ENCODE peak calls at places on chromosome 13, in four cellular contexts. P is tibial artery; H is CD4-positive, alpha-beta memory T cell; W is fibroblast of lung. S is an unnamed sample. For H3K36me3 and H3K4me1, the result is how much of the 10 kb centered on the place peaks cover.

GRCh38 chr13:48892311-48892710 is 83.4 kb upstream of the FNDC3A start:
- DNase-seq in P (no peak), H (no peak), W (peak), S (no peak)

GRCh38 chr13:20127563-20128458 is 33.0 kb downstream of the GJA3 start:
- DNase-seq in P (no peak), H (peak), W (peak), S (no peak)

GRCh38 chr13:30376426-30377311 is 45.6 kb upstream of the UBE2L5 start:
- DNase-seq in P (no peak), H (peak), W (no peak), S (peak)

GRCh38 chr13:44576396-44577235 is 486 bp upstream of the TSC22D1 start:
- DNase-seq in P (no peak), H (peak), W (no peak), S (peak)

GRCh38 chr13:89307278-89307677 is 1636.1 kb downstream of the SLITRK5 start:
- DNase-seq in P (no peak), H (no peak), W (no peak), S (no peak)

GRCh38 chr13:49098198-49098597 is 121.9 kb upstream of the MLNR start:
- DNase-seq in P (no peak), H (peak), W (peak), S (no peak)

GRCh38 chr13:24252136-24252535 is 57.2 kb upstream of the C1QTNF9 start:
- DNase-seq in P (no peak), H (no peak), W (no peak), S (no peak)

GRCh38 chr13:47463726-47464125 is 537.3 kb downstream of the SUCLA2 start:
- DNase-seq in P (no peak), H (no peak), W (peak), S (no peak)

GRCh38 chr13:79935121-79935520 is 405.8 kb downstream of the SPRY2 start:
- DNase-seq in P (no peak), H (no peak), W (no peak), S (no peak)

GRCh38 chr13:101845501-101846012 is 393.1 kb downstream of the ITGBL1 start:
- DNase-seq in P (no peak), H (no peak), W (peak), S (no peak)

GRCh38 chr13:33367931-33368330 is 82.4 kb upstream of the STARD13 start:
- DNase-seq in P (no peak), H (no peak), W (no peak), S (no peak)

GRCh38 chr13:83453723-83454122 is 428.6 kb downstream of the SLITRK1 start:
- DNase-seq in P (no peak), H (no peak), W (no peak), S (no peak)

GRCh38 chr13:20696073-20696472 is 7.4 kb upstream of the IL17D start:
- DNase-seq in P (no peak), H (no peak), W (no peak), S (no peak)

GRCh38 chr13:107713314-107713713 is 502.0 kb downstream of the LIG4 start:
- DNase-seq in P (no peak), H (no peak), W (peak), S (no peak)

DNA sequence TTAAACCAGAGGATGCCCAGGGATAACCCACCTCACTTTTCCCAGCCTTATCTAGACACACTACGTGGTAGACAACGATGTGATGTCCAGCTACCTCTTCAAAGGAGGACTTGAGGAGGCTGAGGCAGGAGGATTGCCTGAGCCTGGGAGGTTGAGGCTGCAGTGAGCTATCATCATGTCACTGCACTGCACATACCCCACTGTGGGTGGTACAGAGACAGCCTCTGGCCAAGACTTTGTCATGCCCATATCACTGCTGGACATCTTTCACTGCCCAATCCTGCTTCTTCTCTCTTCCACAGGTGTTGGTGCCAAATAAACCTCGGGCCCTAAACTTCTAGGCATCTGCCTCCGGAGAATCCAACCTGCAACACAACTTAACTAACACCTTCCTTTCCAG is 85.8 kb downstream of the FAM216B start:
- DNase-seq in P (no peak), H (no peak), W (no peak), S (no peak)
- H3K36me3 ChIP-seq in P (under half), H (under half), W (under half), S (under half)

GRCh38 chr13:32211788-32212187 is 103.4 kb downstream of the ZAR1L start:
- DNase-seq in P (no peak), H (no peak), W (peak), S (no peak)

GRCh38 chr13:32212420-32212819 is 102.7 kb downstream of the ZAR1L start:
- DNase-seq in P (no peak), H (no peak), W (peak), S (no peak)

GRCh38 chr13:32210081-32210480 is 105.1 kb downstream of the ZAR1L start:
- DNase-seq in P (no peak), H (no peak), W (no peak), S (no peak)

GRCh38 chr13:32208860-32209259 is 106.3 kb downstream of the ZAR1L start:
- DNase-seq in P (no peak), H (no peak), W (no peak), S (no peak)

GRCh38 chr13:32209670-32210069 is 105.5 kb downstream of the ZAR1L start:
- DNase-seq in P (no peak), H (no peak), W (peak), S (no peak)
- H3K4me1 ChIP-seq in P (under half), H (under half), W (under half), S (under half)

GRCh38 chr13:112820318-112820717 is 130.5 kb downstream of the ATP11A start:
- DNase-seq in P (no peak), H (no peak), W (no peak), S (no peak)
- H3K36me3 ChIP-seq in P (half or more), H (half or more), W (under half), S (under half)

GRCh38 chr13:98453254-98453843 is 123.6 kb downstream of the STK24 start:
- DNase-seq in P (no peak), H (no peak), W (no peak), S (no peak)

GRCh38 chr13:98452851-98453250 is 124.1 kb downstream of the STK24 start:
- DNase-seq in P (no peak), H (no peak), W (no peak), S (no peak)

GRCh38 chr13:98450495-98451167 is 126.3 kb downstream of the STK24 start:
- DNase-seq in P (no peak), H (no peak), W (peak), S (no peak)

GRCh38 chr13:98450012-98450411 is 126.9 kb downstream of the STK24 start:
- DNase-seq in P (no peak), H (no peak), W (no peak), S (no peak)

GRCh38 chr13:98451676-98452105 is 125.2 kb downstream of the STK24 start:
- DNase-seq in P (peak), H (no peak), W (peak), S (no peak)
- H3K4me1 ChIP-seq in P (under half), H (under half), W (under half), S (under half)

GRCh38 chr13:36313047-36313969 is 15.7 kb upstream of the CCDC169 start:
- DNase-seq in P (no peak), H (no peak), W (peak), S (no peak)

GRCh38 chr13:36310417-36311108 is 12.9 kb upstream of the CCDC169 start:
- DNase-seq in P (no peak), H (no peak), W (peak), S (no peak)
- H3K36me3 ChIP-seq in P (half or more), H (under half), W (under half), S (under half)

GRCh38 chr13:39941236-39941635 is 285.8 kb downstream of the COG6 start:
- DNase-seq in P (no peak), H (no peak), W (no peak), S (no peak)
- H3K4me1 ChIP-seq in P (under half), H (under half), W (under half), S (under half)

DNA sequence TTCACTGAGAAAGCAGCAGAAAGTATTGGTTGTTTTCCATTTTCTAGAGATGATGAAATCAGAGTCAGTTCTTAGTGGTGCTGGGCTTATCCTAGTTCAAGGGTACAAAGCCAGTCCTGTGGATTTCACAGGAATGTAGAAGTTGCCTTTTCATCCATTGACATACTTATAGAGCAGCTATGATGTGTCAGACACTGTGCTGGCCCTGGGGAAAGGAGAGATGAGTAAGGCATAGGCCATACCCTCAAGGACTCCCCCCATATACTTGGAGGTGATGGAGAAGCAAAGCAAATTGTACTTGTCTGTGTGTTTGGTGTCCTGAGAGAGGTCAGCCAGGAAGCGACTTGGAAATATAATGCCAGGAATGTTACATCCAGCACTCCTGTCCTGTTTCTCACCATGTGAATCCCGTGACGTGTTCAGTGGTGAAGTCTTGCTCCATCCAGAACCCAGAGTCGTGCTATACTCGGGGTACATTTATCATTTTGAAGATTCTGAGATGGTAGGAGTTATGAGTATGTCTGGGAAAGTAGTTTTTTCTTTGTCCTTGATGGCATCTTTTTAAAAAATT is 22.6 kb downstream of the ERCC5 start:
- DNase-seq in P (no peak), H (no peak), W (peak), S (no peak)
- H3K36me3 ChIP-seq in P (half or more), H (half or more), W (under half), S (half or more)

DNA sequence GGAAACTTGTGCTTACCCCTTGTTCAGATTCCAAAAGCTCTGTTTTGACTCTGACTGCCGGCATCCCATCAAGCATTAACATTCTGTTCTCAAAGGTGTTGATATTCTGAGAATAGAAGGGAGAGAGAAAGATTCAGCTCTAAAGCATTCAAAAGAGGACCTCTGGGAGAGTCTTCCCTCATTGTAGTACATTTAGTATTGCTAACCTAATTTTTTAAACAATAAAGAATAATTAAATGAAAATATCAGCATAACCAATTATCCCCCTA is 190.3 kb downstream of the KLF12 start:
- DNase-seq in P (no peak), H (no peak), W (no peak), S (no peak)
- H3K4me1 ChIP-seq in P (under half), H (half or more), W (under half), S (half or more)

GRCh38 chr13:110446570-110446880 is 115.0 kb downstream of the RAB20 start:
- DNase-seq in P (no peak), H (no peak), W (no peak), S (no peak)
- H3K36me3 ChIP-seq in P (half or more), H (under half), W (under half), S (under half)

S was measured in CD8-positive, alpha-beta T cell.